ENCODE peak calls at places on chromosomes 13 and 19, in nine cellular contexts. Z is esophagus muscularis mucosa, W is body of pancreas, G is prostate gland, P is upper lobe of left lung, O is suprapubic skin, A is heart left ventricle, J is endothelial cell of umbilical vein, C is H1. N is an unnamed sample. For H3K4me1, the result is how much of the 10 kb centered on the place peaks cover.

GRCh38 chr13:38202730-38203129 is 146.9 kb upstream of the UFM1 start:
- DNase-seq in J (no peak), P (no peak), Z (no peak), A (no peak), O (no peak), G (no peak), C (no peak), W (no peak), N (no peak)

GRCh38 chr19:40798223-40798996 is 581 bp upstream of the EGLN2 start:
- DNase-seq in Z (peak), W (peak), P (peak), G (peak), J (peak), C (peak), A (peak), O (peak), N (peak)

GRCh38 chr13:113077953-113078894 is 27.4 kb upstream of the F7 start:
- DNase-seq in W (no peak), P (peak), C (no peak), G (no peak), J (no peak), A (peak), Z (no peak), O (peak), N (no peak)

GRCh38 chr13:111939285-111940278 is 127.4 kb upstream of the SOX1 start:
- DNase-seq in A (no peak), G (no peak), W (no peak), O (no peak), C (no peak), J (no peak), P (no peak), Z (no peak), N (no peak)

GRCh38 chr13:24997367-24997967 is 98.5 kb upstream of the PABPC3 start:
- DNase-seq in C (no peak), W (no peak), O (no peak), A (no peak), Z (peak), G (no peak), J (peak), P (no peak), N (no peak)

GRCh38 chr19:5292843-5293606 is 47.6 kb downstream of the PTPRS start:
- DNase-seq in A (peak), O (peak), C (peak), W (peak), Z (no peak), P (peak), J (peak), G (peak), N (peak)

GRCh38 chr13:39862891-39863290 is 207.4 kb downstream of the COG6 start:
- DNase-seq in A (no peak), J (peak), O (no peak), C (no peak), G (no peak), Z (no peak), P (no peak), W (no peak), N (no peak)

GRCh38 chr19:41930322-41930722 is 2.1 kb upstream of the ERFL start:
- DNase-seq in W (no peak), P (no peak), C (no peak), G (no peak), Z (no peak), J (no peak), O (no peak), A (no peak), N (no peak)

GRCh38 chr19:48920949-48921348 is 12.6 kb upstream of the DHDH start:
- DNase-seq in A (no peak), G (no peak), Z (no peak), W (no peak), P (no peak), C (no peak), O (no peak), J (no peak), N (no peak)

GRCh38 chr19:18170714-18171255 is 2.8 kb upstream of the IFI30 start:
- DNase-seq in O (peak), G (no peak), C (no peak), Z (no peak), A (no peak), J (no peak), P (no peak), W (no peak), N (no peak)

GRCh38 chr19:18167975-18168645 is 5.5 kb upstream of the IFI30 start:
- DNase-seq in A (no peak), G (no peak), W (peak), C (no peak), O (no peak), Z (no peak), J (peak), P (no peak), N (peak)

GRCh38 chr19:18167011-18167410 is 6.6 kb upstream of the IFI30 start:
- DNase-seq in Z (no peak), A (no peak), O (no peak), P (peak), C (no peak), J (no peak), W (no peak), G (no peak), N (no peak)

GRCh38 chr19:18165794-18166544 is 7.6 kb upstream of the IFI30 start:
- DNase-seq in O (no peak), A (no peak), W (no peak), J (no peak), G (no peak), P (no peak), C (no peak), Z (no peak), N (no peak)

GRCh38 chr19:18168673-18169381 is 4.8 kb upstream of the IFI30 start:
- DNase-seq in G (no peak), Z (no peak), O (no peak), C (no peak), J (no peak), W (no peak), P (peak), A (no peak), N (no peak)
- TF ChIP-seq POLR2A in G (no peak), Z (no peak), O (no peak), C (no peak), J (no peak), W (no peak), P (no peak), A (no peak), N (no peak)

DNA sequence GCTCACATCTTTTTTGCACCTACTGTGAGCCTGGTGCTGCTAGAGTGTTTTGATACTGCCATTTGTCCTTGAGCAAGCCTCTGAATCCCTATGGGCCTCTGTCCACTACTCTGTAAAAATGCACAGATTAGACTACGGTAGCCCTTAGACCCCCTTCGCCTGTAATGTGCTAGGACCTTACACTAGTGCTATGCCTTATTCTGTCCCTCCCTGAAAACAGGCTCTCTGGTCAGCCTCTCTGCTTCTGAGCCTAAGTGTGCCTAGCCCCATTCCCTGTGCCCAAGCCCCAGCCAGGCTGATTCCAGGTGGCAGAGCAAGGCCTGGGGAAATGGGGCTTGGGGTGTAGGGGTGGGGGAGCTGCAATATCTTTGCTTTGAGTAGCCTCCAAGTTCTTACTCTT is 10.7 kb downstream of the HMGB1 start:
- DNase-seq in P (no peak), A (no peak), C (no peak), J (no peak), W (no peak), Z (no peak), O (no peak), G (no peak), N (no peak)
- TF ChIP-seq CTCF in P (no peak), A (no peak), C (no peak), J (no peak), W (no peak), Z (no peak), O (no peak), G (no peak), N (no peak)

GRCh38 chr19:55855160-55855559 is 18.8 kb downstream of the NLRP4 start:
- DNase-seq in O (no peak), G (no peak), C (no peak), Z (no peak), J (no peak), P (no peak), A (no peak), W (no peak), N (no peak)

GRCh38 chr19:55858401-55858800 is 22.1 kb downstream of the NLRP4 start:
- DNase-seq in J (no peak), C (no peak), P (no peak), A (no peak), G (no peak), O (no peak), W (no peak), Z (no peak), N (no peak)

GRCh38 chr19:55857149-55857548 is 20.8 kb downstream of the NLRP4 start:
- DNase-seq in A (no peak), C (no peak), Z (no peak), O (no peak), G (no peak), W (no peak), J (no peak), P (no peak), N (no peak)

GRCh38 chr19:55857974-55858373 is 21.6 kb downstream of the NLRP4 start:
- DNase-seq in P (no peak), C (no peak), O (no peak), J (no peak), A (no peak), G (no peak), W (no peak), Z (no peak), N (no peak)
- H3K4me1 ChIP-seq in P (under half), C (under half), O (under half), J (under half), A (under half), G (under half), W (under half), Z (under half), N (under half)

GRCh38 chr19:2629491-2630351 is 72.8 kb downstream of the GNG7 start:
- DNase-seq in W (no peak), G (no peak), P (no peak), C (no peak), Z (no peak), J (no peak), A (no peak), O (no peak), N (no peak)
- TF ChIP-seq POLR2A in W (no peak), G (no peak), P (no peak), C (no peak), Z (no peak), J (no peak), A (no peak), O (no peak), N (no peak)

DNA sequence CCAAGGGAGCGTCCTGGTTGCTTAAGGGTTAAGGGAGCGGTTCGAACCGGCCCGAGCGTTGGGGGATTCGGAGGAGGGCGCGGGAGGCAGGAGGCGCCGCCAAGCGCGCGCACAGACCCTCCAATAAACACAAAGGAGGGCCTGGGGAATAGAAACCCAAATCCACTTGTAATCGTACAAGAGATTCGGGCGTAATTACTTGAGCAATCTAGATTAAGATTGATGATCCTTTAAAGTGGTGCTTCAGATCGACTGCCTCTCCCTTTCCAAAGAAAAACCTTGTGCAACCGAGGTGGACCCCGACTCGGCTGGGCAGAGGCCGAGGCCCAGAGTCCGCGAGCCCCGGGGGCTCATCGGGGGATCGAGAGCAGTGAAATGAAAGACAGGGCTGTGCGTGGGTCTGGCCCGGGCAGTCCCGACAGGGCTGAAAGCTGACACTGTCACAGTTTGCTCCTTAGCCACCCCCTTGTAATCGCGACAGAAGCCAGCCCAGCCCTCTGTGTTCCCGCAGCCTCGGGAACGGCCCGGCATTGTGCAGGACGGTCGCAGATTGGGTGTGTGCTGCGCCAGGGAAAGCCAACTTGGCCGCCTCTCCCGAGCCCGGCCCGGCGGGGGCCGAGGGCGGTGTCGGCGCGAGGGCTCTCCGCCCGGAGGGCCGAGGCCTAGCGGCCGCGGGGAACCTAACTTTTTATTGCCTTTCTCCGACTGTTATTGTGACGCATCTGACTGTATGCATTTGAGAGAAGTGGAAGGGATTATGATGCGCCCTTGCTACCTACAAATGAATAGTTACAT is 5.6 kb downstream of the MAB21L1 start:
- DNase-seq in A (peak), P (peak), O (peak), W (no peak), G (no peak), C (no peak), J (peak), Z (no peak), N (no peak)
- TF ChIP-seq CTCF in A (no peak), P (no peak), O (no peak), W (no peak), G (no peak), C (no peak), J (no peak), Z (peak), N (no peak)

DNA sequence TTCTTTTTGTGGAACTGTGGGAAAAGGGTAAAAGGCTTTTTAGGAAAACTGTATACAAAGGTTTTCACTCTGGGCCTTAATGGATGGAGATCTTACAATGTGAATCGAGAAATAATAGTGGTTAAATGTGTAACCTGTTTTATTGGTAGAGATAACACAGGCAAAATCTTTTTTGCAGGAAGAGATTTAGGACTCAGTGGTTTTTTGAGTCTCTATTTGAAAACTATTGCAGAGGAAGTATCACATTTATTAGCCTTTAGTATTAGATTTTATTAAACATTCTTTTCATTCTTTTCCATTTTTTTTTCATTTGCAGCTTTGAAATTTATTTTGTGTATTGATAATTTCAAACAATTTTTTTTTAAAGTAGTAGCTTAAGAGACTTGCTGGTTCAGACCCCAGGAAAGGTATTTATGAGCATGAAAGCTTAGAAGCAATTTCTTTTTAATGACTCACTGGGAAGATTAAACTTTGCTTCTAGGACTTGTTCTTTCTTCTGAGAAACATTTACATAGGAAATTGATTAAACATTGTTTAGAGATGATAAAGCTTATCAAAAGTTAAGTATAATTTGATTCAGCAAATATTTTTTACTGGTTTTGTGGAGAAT is 10.5 kb downstream of the KLF5 start:
- DNase-seq in C (no peak), W (no peak), A (no peak), Z (no peak), O (no peak), J (no peak), P (no peak), G (no peak), N (no peak)
- H3K4me1 ChIP-seq in C (under half), W (under half), A (under half), Z (under half), O (under half), J (under half), P (under half), G (under half), N (under half)

GRCh38 chr13:41004875-41005693 is 14.0 kb downstream of the ELF1 start:
- DNase-seq in C (no peak), O (no peak), J (peak), G (no peak), A (no peak), P (no peak), Z (no peak), W (no peak), N (no peak)
- TF ChIP-seq POLR2A in C (no peak), O (no peak), J (no peak), G (no peak), A (no peak), P (no peak), Z (no peak), W (no peak), N (no peak)

DNA sequence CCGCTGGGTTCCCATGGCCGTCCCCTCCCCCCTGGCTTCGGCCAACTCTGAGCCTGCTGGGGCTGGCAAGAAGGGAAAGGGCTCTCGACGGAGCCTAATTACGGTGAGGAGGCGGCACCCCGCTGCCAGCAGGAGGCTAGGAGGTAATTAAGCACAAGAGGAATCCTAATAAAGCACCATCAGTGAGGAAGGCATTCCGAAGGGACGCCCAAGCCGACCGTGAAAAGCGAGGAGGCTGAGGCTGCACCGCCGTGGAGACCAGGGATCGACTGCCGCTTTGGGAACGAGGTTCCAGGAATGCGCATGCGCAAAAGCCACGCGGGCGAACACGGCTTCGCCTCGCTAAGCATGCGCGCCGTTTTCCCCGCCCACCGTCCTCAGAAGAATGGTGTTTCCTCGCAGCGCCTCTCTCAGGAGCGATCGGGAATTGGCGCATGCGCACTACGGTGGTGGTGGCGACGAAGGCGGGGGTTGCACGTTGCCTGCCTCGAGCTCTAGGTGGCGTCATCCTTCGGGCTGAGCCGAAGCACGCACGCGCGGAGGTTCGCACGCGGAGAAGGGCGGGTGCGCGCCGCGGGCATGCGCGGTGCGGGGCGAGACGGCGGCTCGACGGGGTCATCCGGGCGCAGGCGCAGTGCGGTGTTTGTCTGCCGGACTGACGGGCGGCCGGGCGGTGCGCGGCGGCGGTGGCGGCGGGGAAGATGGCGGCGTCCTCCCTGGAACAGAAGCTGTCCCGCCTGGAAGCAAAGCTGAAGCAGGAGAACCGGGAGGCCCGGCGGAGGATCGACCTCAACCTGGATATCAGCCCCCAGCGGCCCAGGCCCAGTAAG is at the start of gene MAP2K7:
- DNase-seq in J (peak), O (peak), P (peak), C (peak), G (peak), A (peak), W (peak), Z (peak), N (peak)
- TF ChIP-seq CTCF in J (peak), O (no peak), P (peak), C (peak), G (peak), A (peak), W (peak), Z (peak), N (peak)

DNA sequence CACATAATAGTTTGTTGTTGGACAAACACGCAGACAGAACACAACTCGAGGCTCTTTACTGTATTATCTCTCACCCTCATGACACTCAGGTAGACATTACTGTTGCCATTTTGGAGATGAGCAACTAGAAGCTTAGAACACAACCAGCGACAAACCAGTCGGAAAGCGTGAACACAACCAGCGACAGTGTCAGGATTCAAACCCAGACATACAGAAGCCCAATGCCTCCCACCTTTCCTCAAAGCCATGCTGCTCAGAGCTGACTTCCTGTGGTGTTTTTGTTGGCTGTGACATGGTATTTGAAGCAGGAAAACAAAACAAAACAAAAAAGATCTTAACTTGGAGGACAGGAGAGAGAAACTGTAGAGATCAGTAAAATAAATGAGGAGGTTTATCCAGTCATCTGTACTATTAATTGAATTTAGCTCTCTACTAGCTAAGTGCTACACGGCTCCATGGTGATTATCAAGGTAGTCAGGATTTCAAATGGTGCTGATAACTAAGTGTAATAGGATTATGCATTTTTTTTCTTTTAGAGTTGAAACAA is 92.1 kb downstream of the STARD13 start:
- DNase-seq in P (no peak), J (peak), W (no peak), Z (no peak), C (no peak), G (no peak), O (no peak), A (no peak), N (no peak)
- H3K4me1 ChIP-seq in P (under half), J (half or more), W (half or more), Z (half or more), C (under half), G (under half), O (under half), A (half or more), N (under half)

GRCh38 chr13:109788372-109789195 is 2.2 kb upstream of the IRS2 start:
- DNase-seq in A (no peak), W (no peak), G (no peak), Z (peak), P (no peak), C (no peak), O (no peak), J (no peak), N (no peak)

GRCh38 chr13:109790071-109790470 is 3.7 kb upstream of the IRS2 start:
- DNase-seq in O (no peak), C (no peak), J (no peak), W (no peak), Z (no peak), G (no peak), A (no peak), P (no peak), N (no peak)

GRCh38 chr13:109789262-109789661 is 2.9 kb upstream of the IRS2 start:
- DNase-seq in A (no peak), W (peak), O (no peak), P (no peak), G (no peak), Z (peak), C (no peak), J (no peak), N (peak)

GRCh38 chr13:109792416-109793090 is 6.2 kb upstream of the IRS2 start:
- DNase-seq in G (no peak), W (no peak), Z (no peak), P (no peak), J (no peak), A (no peak), O (no peak), C (no peak), N (no peak)

GRCh38 chr13:109790951-109791605 is 4.7 kb upstream of the IRS2 start:
- DNase-seq in P (no peak), G (no peak), J (peak), O (no peak), A (no peak), C (no peak), Z (peak), W (peak), N (peak)
- TF ChIP-seq POLR2A in P (no peak), G (no peak), J (no peak), O (no peak), A (no peak), C (no peak), Z (no peak), W (no peak), N (no peak)